ENCODE peak calls at places on chromosome 21, in ten cellular contexts. S is fibroblast of lung, C is ovary, L is NB4, R is A549, V is GM23338, Y is tibial artery, M is OCI-LY7, U is astrocyte of the spinal cord, X is uterus. P is an unnamed sample.

GRCh38 chr21:35002879-35003722 is 46.0 kb downstream of the RUNX1 start:
- DNase-seq in M (no peak), R (no peak), C (no peak), U (peak; percentile 89), X (no peak), S (peak; percentile 94), Y (no peak), L (peak; percentile 72), V (no peak), P (no peak)

GRCh38 chr21:37032877-37033471 is 26.5 kb downstream of the RIPPLY3 start:
- DNase-seq in U (peak; percentile 61), C (no peak), X (no peak), Y (no peak), S (peak; percentile 78), M (no peak), R (peak; percentile 30), L (no peak), V (no peak), P (peak; percentile 80)

GRCh38 chr21:39633043-39633442 is 20.3 kb downstream of the B3GALT5 start:
- DNase-seq in Y (no peak), S (peak; percentile 77), V (no peak), X (no peak), L (no peak), C (no peak), M (no peak), R (no peak), U (peak; percentile 81), P (peak; percentile 40)

GRCh38 chr21:38909929-38910328 is 104.2 kb downstream of the ETS2 start:
- DNase-seq in R (no peak), M (no peak), X (no peak), L (no peak), V (no peak), U (no peak), S (no peak), Y (no peak), C (no peak), P (no peak)

GRCh38 chr21:24290151-24290833 is 1317.0 kb downstream of the MRPL39 start:
- DNase-seq in X (no peak), C (no peak), Y (no peak), M (no peak), V (no peak), L (no peak), S (no peak), U (no peak), R (no peak), P (no peak)

GRCh38 chr21:22438428-22439086 is 1440.3 kb downstream of the NCAM2 start:
- DNase-seq in Y (no peak), M (no peak), L (no peak), C (no peak), R (no peak), V (peak; percentile 2), U (no peak), S (no peak), X (no peak), P (no peak)

GRCh38 chr21:35256468-35256988 is 207.4 kb upstream of the RUNX1 start:
- DNase-seq in U (peak; percentile 99), S (peak; percentile 99), L (no peak), M (no peak), R (peak; percentile 86), X (peak; percentile 79), C (peak; percentile 85), Y (peak; percentile 68), V (no peak), P (peak; percentile 95)

GRCh38 chr21:45993210-45994085 is 11.9 kb downstream of the COL6A1 start:
- DNase-seq in L (no peak), S (no peak), U (no peak), R (no peak), Y (peak; percentile 51), V (no peak), C (peak; percentile 25), X (peak; percentile 44), M (no peak), P (no peak)

GRCh38 chr21:39083377-39084008 is 99.8 kb downstream of the PSMG1 start:
- DNase-seq in R (no peak), M (no peak), Y (peak; percentile 56), C (peak; percentile 48), S (no peak), U (no peak), V (no peak), L (peak; percentile 28), X (no peak), P (peak; percentile 90)

GRCh38 chr21:15057290-15057689 is 7.5 kb downstream of the NRIP1 start:
- DNase-seq in S (no peak), C (no peak), L (no peak), Y (no peak), R (no peak), M (no peak), U (no peak), V (peak; percentile 47), X (no peak), P (no peak)

GRCh38 chr21:28220670-28221069 is 772.0 kb downstream of the LTN1 start:
- DNase-seq in S (peak; percentile 39), U (no peak), M (no peak), Y (no peak), X (no peak), L (no peak), V (no peak), C (no peak), R (no peak), P (no peak)

GRCh38 chr21:17610862-17611261 is 1.8 kb downstream of the BTG3 start:
- DNase-seq in L (peak; percentile 1), R (peak; percentile 1), C (no peak), M (peak; percentile 15), V (no peak), X (no peak), Y (peak; percentile 22), S (peak; percentile 35), U (no peak), P (no peak)

GRCh38 chr21:15430577-15430976 is 299.2 kb upstream of the USP25 start:
- DNase-seq in U (no peak), C (no peak), M (no peak), R (no peak), S (no peak), L (no peak), X (no peak), Y (no peak), V (no peak), P (no peak)

GRCh38 chr21:38298833-38299232 is 42.0 kb downstream of the KCNJ15 start:
- DNase-seq in S (no peak), C (no peak), M (no peak), L (no peak), R (no peak), X (no peak), U (no peak), Y (no peak), V (no peak), P (no peak)

DNA sequence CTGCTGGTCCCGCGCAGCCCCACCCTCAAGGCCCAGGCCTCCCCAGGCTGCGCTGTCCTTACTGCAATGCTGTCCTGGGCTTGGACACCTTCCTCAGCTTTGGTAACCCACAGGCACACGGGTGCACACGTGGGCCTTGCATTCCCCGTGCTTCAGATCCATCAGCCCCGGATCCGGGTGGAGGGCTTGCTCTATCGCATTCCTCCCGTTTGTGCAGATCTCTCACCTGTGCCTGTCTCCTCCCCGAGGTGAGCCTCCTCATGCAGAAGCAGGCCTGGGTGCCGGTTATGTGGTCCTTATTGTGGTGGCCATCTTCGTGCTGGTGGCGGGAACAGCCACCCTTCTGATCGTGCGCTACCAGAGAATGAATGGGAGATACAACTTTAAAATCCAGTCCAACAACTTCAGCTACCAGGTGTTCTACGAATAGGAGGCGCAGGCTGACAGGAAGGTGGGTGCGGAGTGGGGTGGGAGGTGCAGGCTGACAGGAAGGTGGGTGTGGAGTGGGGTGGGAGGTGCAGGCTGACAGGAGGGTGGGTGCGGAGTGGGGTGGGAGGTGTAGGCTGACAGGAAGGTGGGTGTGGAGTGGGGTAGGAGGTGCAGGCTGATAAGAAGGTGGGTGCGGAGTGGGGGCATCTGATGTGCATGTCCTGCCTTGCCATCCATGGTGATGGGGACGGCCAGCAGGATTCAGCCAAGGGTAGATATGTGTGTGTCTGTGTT is 66.2 kb downstream of the UMODL1 start:
- DNase-seq in Y (no peak), X (no peak), S (no peak), V (no peak), C (no peak), L (no peak), U (no peak), M (no peak), R (no peak), P (no peak)
- H3K4me3 ChIP-seq in Y (no peak overlapping the region), X (no peak overlapping the region), S (no peak overlapping the region), V (no peak overlapping the region), C (no peak overlapping the region), L (no peak overlapping the region), U (no peak overlapping the region), M (no peak overlapping the region), R (no peak overlapping the region), P (no peak overlapping the region)

GRCh38 chr21:33035147-33035546 is 9.4 kb downstream of the OLIG2 start:
- DNase-seq in C (no peak), S (no peak), V (no peak), R (no peak), U (no peak), L (no peak), Y (no peak), X (no peak), M (no peak), P (no peak)
- TF ChIP-seq CTCF in C (no peak), S (no peak), V (no peak), R (no peak), U (no peak), L (no peak), Y (no peak), X (no peak), M (no peak), P (no peak)

GRCh38 chr21:26587621-26588260 is 14.7 kb upstream of the CYYR1 start:
- DNase-seq in V (no peak), R (peak; percentile 46), C (no peak), M (no peak), Y (no peak), L (peak; percentile 5), U (peak; percentile 41), S (peak; percentile 70), X (no peak), P (peak; percentile 92)
- H3K4me3 ChIP-seq in V (no peak overlapping the region), R (no peak overlapping the region), C (peak overlapping the region; percentile 12), M (no peak overlapping the region), Y (no peak overlapping the region), L (no peak overlapping the region), U (no peak overlapping the region), S (no peak overlapping the region), X (no peak overlapping the region), P (no peak overlapping the region)

GRCh38 chr21:44778094-44778493 is 23.5 kb downstream of the UBE2G2 start:
- DNase-seq in C (no peak), U (no peak), S (no peak), V (no peak), R (no peak), L (no peak), M (peak; percentile 15), Y (no peak), X (no peak), P (no peak)

GRCh38 chr21:44779417-44780139 is 22.0 kb downstream of the UBE2G2 start:
- DNase-seq in S (peak; percentile 44), X (no peak), Y (no peak), L (no peak), R (no peak), M (no peak), V (no peak), C (no peak), U (no peak), P (no peak)

GRCh38 chr21:44778499-44778911 is 23.1 kb downstream of the UBE2G2 start:
- DNase-seq in X (no peak), R (no peak), C (no peak), V (no peak), L (no peak), U (no peak), Y (no peak), M (no peak), S (no peak), P (no peak)

GRCh38 chr21:44780140-44780508 is 21.5 kb downstream of the UBE2G2 start:
- DNase-seq in X (no peak), Y (no peak), M (no peak), C (no peak), L (no peak), V (no peak), R (no peak), S (no peak), U (no peak), P (no peak)

GRCh38 chr21:44778983-44779382 is 22.6 kb downstream of the UBE2G2 start:
- DNase-seq in C (no peak), V (no peak), S (no peak), M (no peak), R (no peak), X (no peak), Y (no peak), L (no peak), U (no peak), P (no peak)
- TF ChIP-seq CTCF in C (no peak), V (no peak), S (no peak), M (no peak), R (no peak), X (no peak), Y (no peak), L (no peak), U (no peak), P (no peak)